ENCODE peak calls at places on chromosome 4, in eight cellular contexts. One of them, this sample, is unnamed.

GRCh38 chr4:128707864-128708263 is 101.6 kb upstream of the JADE1 start:
- DNase-seq in activated CD4-positive, alpha-beta memory T cell treated with anti-CD3 and anti-CD28 coated beads for 36 hours: no peak
- DNase-seq in stimulated activated CD4-positive, alpha-beta T cell treated with anti-CD3 and anti-CD28 coated beads, Interleukin-2, amount 100 ng/mL, for 48 hours: no peak
- DNase-seq in activated naive CD4-positive, alpha-beta T cell treated with anti-CD3 and anti-CD28 coated beads for 36 hours: no peak
- DNase-seq in NCI-H1694: no peak
- DNase-seq in ELF-1: no peak
- DNase-seq in RCC 7860: no peak
- DNase-seq in mesendoderm: no peak
- DNase-seq in this sample: no peak

GRCh38 chr4:79855081-79855480 is 217.9 kb downstream of the ANTXR2 start:
- DNase-seq in activated CD4-positive, alpha-beta memory T cell treated with anti-CD3 and anti-CD28 coated beads for 36 hours: no peak
- DNase-seq in stimulated activated CD4-positive, alpha-beta T cell treated with anti-CD3 and anti-CD28 coated beads, Interleukin-2, amount 100 ng/mL, for 48 hours: no peak
- DNase-seq in activated naive CD4-positive, alpha-beta T cell treated with anti-CD3 and anti-CD28 coated beads for 36 hours: no peak
- DNase-seq in NCI-H1694: no peak
- DNase-seq in ELF-1: no peak
- DNase-seq in RCC 7860: no peak
- DNase-seq in mesendoderm: no peak
- DNase-seq in this sample: no peak

GRCh38 chr4:139606600-139607301 is 50.7 kb upstream of the SETD7 start:
- DNase-seq in activated CD4-positive, alpha-beta memory T cell treated with anti-CD3 and anti-CD28 coated beads for 36 hours: no peak
- DNase-seq in stimulated activated CD4-positive, alpha-beta T cell treated with anti-CD3 and anti-CD28 coated beads, Interleukin-2, amount 100 ng/mL, for 48 hours: no peak
- DNase-seq in activated naive CD4-positive, alpha-beta T cell treated with anti-CD3 and anti-CD28 coated beads for 36 hours: peak
- DNase-seq in NCI-H1694: no peak
- DNase-seq in ELF-1: peak
- DNase-seq in RCC 7860: no peak
- DNase-seq in mesendoderm: peak
- DNase-seq in this sample: no peak

GRCh38 chr4:145097331-145097820 is 620 bp downstream of the ANAPC10 start:
- DNase-seq in activated CD4-positive, alpha-beta memory T cell treated with anti-CD3 and anti-CD28 coated beads for 36 hours: no peak
- DNase-seq in stimulated activated CD4-positive, alpha-beta T cell treated with anti-CD3 and anti-CD28 coated beads, Interleukin-2, amount 100 ng/mL, for 48 hours: no peak
- DNase-seq in activated naive CD4-positive, alpha-beta T cell treated with anti-CD3 and anti-CD28 coated beads for 36 hours: no peak
- DNase-seq in NCI-H1694: no peak
- DNase-seq in ELF-1: no peak
- DNase-seq in RCC 7860: no peak
- DNase-seq in mesendoderm: no peak
- DNase-seq in this sample: no peak

GRCh38 chr4:8830056-8830455 is 41.6 kb downstream of the HMX1 start:
- DNase-seq in activated CD4-positive, alpha-beta memory T cell treated with anti-CD3 and anti-CD28 coated beads for 36 hours: no peak
- DNase-seq in stimulated activated CD4-positive, alpha-beta T cell treated with anti-CD3 and anti-CD28 coated beads, Interleukin-2, amount 100 ng/mL, for 48 hours: no peak
- DNase-seq in activated naive CD4-positive, alpha-beta T cell treated with anti-CD3 and anti-CD28 coated beads for 36 hours: no peak
- DNase-seq in NCI-H1694: no peak
- DNase-seq in ELF-1: no peak
- DNase-seq in RCC 7860: no peak
- DNase-seq in mesendoderm: no peak
- DNase-seq in this sample: no peak

GRCh38 chr4:44448548-44449443 is at the start of gene KCTD8:
- DNase-seq in activated CD4-positive, alpha-beta memory T cell treated with anti-CD3 and anti-CD28 coated beads for 36 hours: peak
- DNase-seq in stimulated activated CD4-positive, alpha-beta T cell treated with anti-CD3 and anti-CD28 coated beads, Interleukin-2, amount 100 ng/mL, for 48 hours: peak
- DNase-seq in activated naive CD4-positive, alpha-beta T cell treated with anti-CD3 and anti-CD28 coated beads for 36 hours: peak
- DNase-seq in NCI-H1694: peak
- DNase-seq in ELF-1: peak
- DNase-seq in RCC 7860: peak
- DNase-seq in mesendoderm: peak
- DNase-seq in this sample: peak

GRCh38 chr4:101153653-101154052 is 193.7 kb downstream of the PPP3CA start:
- DNase-seq in activated CD4-positive, alpha-beta memory T cell treated with anti-CD3 and anti-CD28 coated beads for 36 hours: no peak
- DNase-seq in stimulated activated CD4-positive, alpha-beta T cell treated with anti-CD3 and anti-CD28 coated beads, Interleukin-2, amount 100 ng/mL, for 48 hours: no peak
- DNase-seq in activated naive CD4-positive, alpha-beta T cell treated with anti-CD3 and anti-CD28 coated beads for 36 hours: no peak
- DNase-seq in NCI-H1694: no peak
- DNase-seq in ELF-1: no peak
- DNase-seq in RCC 7860: no peak
- DNase-seq in mesendoderm: peak
- DNase-seq in this sample: no peak

GRCh38 chr4:152427971-152428370 is 107.9 kb downstream of the FBXW7 start:
- DNase-seq in activated CD4-positive, alpha-beta memory T cell treated with anti-CD3 and anti-CD28 coated beads for 36 hours: no peak
- DNase-seq in stimulated activated CD4-positive, alpha-beta T cell treated with anti-CD3 and anti-CD28 coated beads, Interleukin-2, amount 100 ng/mL, for 48 hours: no peak
- DNase-seq in activated naive CD4-positive, alpha-beta T cell treated with anti-CD3 and anti-CD28 coated beads for 36 hours: no peak
- DNase-seq in NCI-H1694: no peak
- DNase-seq in ELF-1: no peak
- DNase-seq in RCC 7860: no peak
- DNase-seq in mesendoderm: no peak
- DNase-seq in this sample: no peak

GRCh38 chr4:6614701-6615230 is 25.7 kb upstream of the MRFAP1 start:
- DNase-seq in activated CD4-positive, alpha-beta memory T cell treated with anti-CD3 and anti-CD28 coated beads for 36 hours: no peak
- DNase-seq in stimulated activated CD4-positive, alpha-beta T cell treated with anti-CD3 and anti-CD28 coated beads, Interleukin-2, amount 100 ng/mL, for 48 hours: no peak
- DNase-seq in activated naive CD4-positive, alpha-beta T cell treated with anti-CD3 and anti-CD28 coated beads for 36 hours: no peak
- DNase-seq in NCI-H1694: no peak
- DNase-seq in ELF-1: no peak
- DNase-seq in RCC 7860: no peak
- DNase-seq in mesendoderm: no peak
- DNase-seq in this sample: no peak

GRCh38 chr4:73740353-73740778 is at the start of gene CXCL8:
- DNase-seq in activated CD4-positive, alpha-beta memory T cell treated with anti-CD3 and anti-CD28 coated beads for 36 hours: no peak
- DNase-seq in stimulated activated CD4-positive, alpha-beta T cell treated with anti-CD3 and anti-CD28 coated beads, Interleukin-2, amount 100 ng/mL, for 48 hours: no peak
- DNase-seq in activated naive CD4-positive, alpha-beta T cell treated with anti-CD3 and anti-CD28 coated beads for 36 hours: no peak
- DNase-seq in NCI-H1694: no peak
- DNase-seq in ELF-1: no peak
- DNase-seq in RCC 7860: peak
- DNase-seq in mesendoderm: peak
- DNase-seq in this sample: peak

GRCh38 chr4:174635732-174636131 is 113.4 kb upstream of the HPGD start:
- DNase-seq in activated CD4-positive, alpha-beta memory T cell treated with anti-CD3 and anti-CD28 coated beads for 36 hours: no peak
- DNase-seq in stimulated activated CD4-positive, alpha-beta T cell treated with anti-CD3 and anti-CD28 coated beads, Interleukin-2, amount 100 ng/mL, for 48 hours: no peak
- DNase-seq in activated naive CD4-positive, alpha-beta T cell treated with anti-CD3 and anti-CD28 coated beads for 36 hours: no peak
- DNase-seq in NCI-H1694: no peak
- DNase-seq in ELF-1: no peak
- DNase-seq in RCC 7860: no peak
- DNase-seq in mesendoderm: no peak
- DNase-seq in this sample: no peak

GRCh38 chr4:111937368-111937767 is 207.9 kb upstream of the FAM241A start:
- DNase-seq in activated CD4-positive, alpha-beta memory T cell treated with anti-CD3 and anti-CD28 coated beads for 36 hours: no peak
- DNase-seq in stimulated activated CD4-positive, alpha-beta T cell treated with anti-CD3 and anti-CD28 coated beads, Interleukin-2, amount 100 ng/mL, for 48 hours: no peak
- DNase-seq in activated naive CD4-positive, alpha-beta T cell treated with anti-CD3 and anti-CD28 coated beads for 36 hours: no peak
- DNase-seq in NCI-H1694: no peak
- DNase-seq in ELF-1: no peak
- DNase-seq in RCC 7860: no peak
- DNase-seq in mesendoderm: peak
- DNase-seq in this sample: peak

GRCh38 chr4:109837014-109837413 is 9.2 kb downstream of the RRH start:
- DNase-seq in activated CD4-positive, alpha-beta memory T cell treated with anti-CD3 and anti-CD28 coated beads for 36 hours: no peak
- DNase-seq in stimulated activated CD4-positive, alpha-beta T cell treated with anti-CD3 and anti-CD28 coated beads, Interleukin-2, amount 100 ng/mL, for 48 hours: no peak
- DNase-seq in activated naive CD4-positive, alpha-beta T cell treated with anti-CD3 and anti-CD28 coated beads for 36 hours: no peak
- DNase-seq in NCI-H1694: no peak
- DNase-seq in ELF-1: no peak
- DNase-seq in RCC 7860: no peak
- DNase-seq in mesendoderm: no peak
- DNase-seq in this sample: no peak

GRCh38 chr4:25567253-25567652 is 88.4 kb upstream of the SLC34A2 start:
- DNase-seq in activated CD4-positive, alpha-beta memory T cell treated with anti-CD3 and anti-CD28 coated beads for 36 hours: no peak
- DNase-seq in stimulated activated CD4-positive, alpha-beta T cell treated with anti-CD3 and anti-CD28 coated beads, Interleukin-2, amount 100 ng/mL, for 48 hours: no peak
- DNase-seq in activated naive CD4-positive, alpha-beta T cell treated with anti-CD3 and anti-CD28 coated beads for 36 hours: no peak
- DNase-seq in NCI-H1694: no peak
- DNase-seq in ELF-1: no peak
- DNase-seq in RCC 7860: no peak
- DNase-seq in mesendoderm: peak
- DNase-seq in this sample: no peak

GRCh38 chr4:180828455-180829018 is 1414.7 kb upstream of the TENM3 start:
- DNase-seq in activated CD4-positive, alpha-beta memory T cell treated with anti-CD3 and anti-CD28 coated beads for 36 hours: no peak
- DNase-seq in stimulated activated CD4-positive, alpha-beta T cell treated with anti-CD3 and anti-CD28 coated beads, Interleukin-2, amount 100 ng/mL, for 48 hours: no peak
- DNase-seq in activated naive CD4-positive, alpha-beta T cell treated with anti-CD3 and anti-CD28 coated beads for 36 hours: peak
- DNase-seq in NCI-H1694: peak
- DNase-seq in ELF-1: no peak
- DNase-seq in RCC 7860: peak
- DNase-seq in mesendoderm: peak
- DNase-seq in this sample: peak

GRCh38 chr4:152033621-152034020 is 272.8 kb upstream of the GATB start:
- DNase-seq in activated CD4-positive, alpha-beta memory T cell treated with anti-CD3 and anti-CD28 coated beads for 36 hours: no peak
- DNase-seq in stimulated activated CD4-positive, alpha-beta T cell treated with anti-CD3 and anti-CD28 coated beads, Interleukin-2, amount 100 ng/mL, for 48 hours: no peak
- DNase-seq in activated naive CD4-positive, alpha-beta T cell treated with anti-CD3 and anti-CD28 coated beads for 36 hours: no peak
- DNase-seq in NCI-H1694: no peak
- DNase-seq in ELF-1: no peak
- DNase-seq in RCC 7860: no peak
- DNase-seq in mesendoderm: no peak
- DNase-seq in this sample: no peak

GRCh38 chr4:20359692-20360091 is 108.0 kb downstream of the SLIT2 start:
- DNase-seq in activated CD4-positive, alpha-beta memory T cell treated with anti-CD3 and anti-CD28 coated beads for 36 hours: no peak
- DNase-seq in stimulated activated CD4-positive, alpha-beta T cell treated with anti-CD3 and anti-CD28 coated beads, Interleukin-2, amount 100 ng/mL, for 48 hours: no peak
- DNase-seq in activated naive CD4-positive, alpha-beta T cell treated with anti-CD3 and anti-CD28 coated beads for 36 hours: no peak
- DNase-seq in NCI-H1694: no peak
- DNase-seq in ELF-1: no peak
- DNase-seq in RCC 7860: no peak
- DNase-seq in mesendoderm: no peak
- DNase-seq in this sample: no peak

GRCh38 chr4:3047464-3048286 is 26.7 kb downstream of the HTT-AS start:
- DNase-seq in activated CD4-positive, alpha-beta memory T cell treated with anti-CD3 and anti-CD28 coated beads for 36 hours: peak
- DNase-seq in stimulated activated CD4-positive, alpha-beta T cell treated with anti-CD3 and anti-CD28 coated beads, Interleukin-2, amount 100 ng/mL, for 48 hours: peak
- DNase-seq in activated naive CD4-positive, alpha-beta T cell treated with anti-CD3 and anti-CD28 coated beads for 36 hours: peak
- DNase-seq in NCI-H1694: peak
- DNase-seq in ELF-1: peak
- DNase-seq in RCC 7860: peak
- DNase-seq in mesendoderm: peak
- DNase-seq in this sample: no peak

GRCh38 chr4:24730256-24731001 is 64.9 kb upstream of the SOD3 start:
- DNase-seq in activated CD4-positive, alpha-beta memory T cell treated with anti-CD3 and anti-CD28 coated beads for 36 hours: no peak
- DNase-seq in stimulated activated CD4-positive, alpha-beta T cell treated with anti-CD3 and anti-CD28 coated beads, Interleukin-2, amount 100 ng/mL, for 48 hours: no peak
- DNase-seq in activated naive CD4-positive, alpha-beta T cell treated with anti-CD3 and anti-CD28 coated beads for 36 hours: no peak
- DNase-seq in NCI-H1694: peak
- DNase-seq in ELF-1: no peak
- DNase-seq in RCC 7860: no peak
- DNase-seq in mesendoderm: no peak
- DNase-seq in this sample: no peak

GRCh38 chr4:173169178-173169427 is 492 bp downstream of the GALNT7 start:
- DNase-seq in activated CD4-positive, alpha-beta memory T cell treated with anti-CD3 and anti-CD28 coated beads for 36 hours: no peak
- DNase-seq in stimulated activated CD4-positive, alpha-beta T cell treated with anti-CD3 and anti-CD28 coated beads, Interleukin-2, amount 100 ng/mL, for 48 hours: no peak
- DNase-seq in activated naive CD4-positive, alpha-beta T cell treated with anti-CD3 and anti-CD28 coated beads for 36 hours: no peak
- DNase-seq in NCI-H1694: no peak
- DNase-seq in ELF-1: no peak
- DNase-seq in RCC 7860: no peak
- DNase-seq in mesendoderm: no peak
- DNase-seq in this sample: no peak

GRCh38 chr4:71941001-71941400 is 90.8 kb upstream of the NPFFR2 start:
- DNase-seq in activated CD4-positive, alpha-beta memory T cell treated with anti-CD3 and anti-CD28 coated beads for 36 hours: no peak
- DNase-seq in stimulated activated CD4-positive, alpha-beta T cell treated with anti-CD3 and anti-CD28 coated beads, Interleukin-2, amount 100 ng/mL, for 48 hours: no peak
- DNase-seq in activated naive CD4-positive, alpha-beta T cell treated with anti-CD3 and anti-CD28 coated beads for 36 hours: peak
- DNase-seq in NCI-H1694: no peak
- DNase-seq in ELF-1: peak
- DNase-seq in RCC 7860: no peak
- DNase-seq in mesendoderm: peak
- DNase-seq in this sample: no peak